ENCODE peak calls at places on chromosomes 4 and X, in six cellular contexts. J is tibial nerve, E is ovary, L is NB4, T is heart left ventricle, N is K562. K is an unnamed sample.

GRCh38 chrX:10525381-10525780 is 95.0 kb downstream of the MID1 start:
- DNase-seq in J (no peak), E (no peak), L (no peak), T (no peak), N (no peak), K (no peak)

GRCh38 chrX:80751456-80751855 is 58.2 kb downstream of the BRWD3 start:
- DNase-seq in J (no peak), E (no peak), L (no peak), T (no peak), N (no peak), K (no peak)

GRCh38 chr4:23373269-23373668 is 516.6 kb downstream of the PPARGC1A start:
- DNase-seq in J (no peak), E (no peak), L (peak; percentile 11), T (peak; percentile 74), N (peak; percentile 19), K (peak; percentile 3)

GRCh38 chrX:16836371-16836770 is 33.8 kb downstream of the RBBP7 start:
- DNase-seq in J (no peak), E (no peak), L (peak; percentile 19), T (no peak), N (no peak), K (peak; percentile 50)

GRCh38 chr4:72997409-72997808 is 72.1 kb downstream of the COX18 start:
- DNase-seq in J (no peak), E (no peak), L (no peak), T (no peak), N (no peak), K (no peak)

GRCh38 chrX:11908371-11908770 is 150.3 kb downstream of the MSL3 start:
- DNase-seq in J (no peak), E (no peak), L (peak; percentile 25), T (no peak), N (no peak), K (peak; percentile 10)

GRCh38 chr4:144313370-144313769 is 172.9 kb upstream of the GYPA start:
- DNase-seq in J (no peak), E (no peak), L (no peak), T (no peak), N (no peak), K (no peak)

GRCh38 chrX:35244796-35245508 is 302.4 kb downstream of the FAM47B start:
- DNase-seq in J (no peak), E (no peak), L (no peak), T (no peak), N (no peak), K (no peak)

GRCh38 chrX:75106772-75107171 is 49.3 kb downstream of the ABCB7 start:
- DNase-seq in J (no peak), E (no peak), L (no peak), T (no peak), N (no peak), K (no peak)

GRCh38 chr4:173012608-173013007 is 156.0 kb upstream of the GALNT7 start:
- DNase-seq in J (no peak), E (no peak), L (no peak), T (no peak), N (no peak), K (no peak)

GRCh38 chr4:88012652-88013051 is 5.2 kb downstream of the PKD2 start:
- DNase-seq in J (no peak), E (no peak), L (peak; percentile 77), T (no peak), N (no peak), K (no peak)

GRCh38 chrX:47191331-47191730 is 2.3 kb upstream of the UBA1 start:
- DNase-seq in J (no peak), E (no peak), L (peak; percentile 38), T (no peak), N (no peak), K (peak; percentile 36)

GRCh38 chrX:124737771-124738170 is 391.4 kb downstream of the SH2D1A start:
- DNase-seq in J (no peak), E (no peak), L (no peak), T (no peak), N (no peak), K (no peak)

GRCh38 chrX:65601530-65602281 is 65.7 kb upstream of the MSN start:
- DNase-seq in J (peak; percentile 83), E (peak; percentile 67), L (peak; percentile 65), T (peak; percentile 92), N (no peak), K (peak; percentile 0)

GRCh38 chrX:25561190-25561589 is 545.4 kb upstream of the ARX start:
- DNase-seq in J (no peak), E (no peak), L (no peak), T (no peak), N (no peak), K (no peak)

GRCh38 chrX:54808109-54808604 is 612 bp downstream of the MAGED2 start:
- DNase-seq in J (peak; percentile 73), E (peak; percentile 89), L (no peak), T (peak; percentile 80), N (peak; percentile 59), K (no peak)
- TF ChIP-seq POLR2A in J (no peak), E (peak; percentile 30), L (no peak), T (no peak), N (no peak), K (peak; percentile 38)

GRCh38 chr4:99893029-99893428 is 1.2 kb downstream of the LAMTOR3 start:
- DNase-seq in J (no peak), E (no peak), L (no peak), T (no peak), N (no peak), K (no peak)

GRCh38 chr4:99894998-99895397 is 771 bp upstream of the LAMTOR3 start:
- DNase-seq in J (no peak), E (peak; percentile 37), L (no peak), T (peak; percentile 29), N (no peak), K (no peak)

GRCh38 chr4:99893991-99894981 is at the start of gene LAMTOR3:
- DNase-seq in J (peak; percentile 82), E (peak; percentile 92), L (peak; percentile 92), T (peak; percentile 94), N (peak; percentile 93), K (peak; percentile 95)
- TF ChIP-seq POLR2A in J (peak; percentile 45), E (peak; percentile 37), L (peak; percentile 49), T (peak; percentile 36), N (peak; percentile 71), K (peak; percentile 68)

GRCh38 chr4:145805490-145805889 is 125.5 kb downstream of the C4orf51 start:
- DNase-seq in J (no peak), E (no peak), L (no peak), T (peak; percentile 35), N (no peak), K (no peak)
- TF ChIP-seq POLR2A in J (no peak), E (no peak), L (no peak), T (no peak), N (no peak), K (no peak)

DNA sequence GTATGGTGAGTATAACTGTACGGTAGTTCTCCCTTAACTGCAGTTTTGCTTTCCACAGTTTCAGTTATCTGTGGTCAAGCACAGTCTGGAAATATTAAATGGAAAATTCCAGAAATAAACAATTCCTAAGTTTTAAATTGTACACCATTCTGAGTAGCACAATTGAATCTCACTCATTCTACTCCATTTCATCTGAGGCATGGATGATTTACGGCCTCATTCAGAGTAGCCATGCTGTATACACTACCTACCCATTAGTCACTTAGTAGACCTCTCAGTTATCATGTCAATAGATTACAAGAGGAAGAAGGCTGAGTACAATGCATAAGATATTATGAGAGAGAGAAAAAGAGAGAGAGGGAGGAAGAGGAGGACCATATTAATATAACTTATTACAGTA is 77.5 kb downstream of the ENOX2 start:
- DNase-seq in J (no peak), E (no peak), L (no peak), T (no peak), N (no peak), K (no peak)
- TF ChIP-seq POLR2A in J (no peak), E (no peak), L (no peak), T (no peak), N (no peak), K (no peak)

DNA sequence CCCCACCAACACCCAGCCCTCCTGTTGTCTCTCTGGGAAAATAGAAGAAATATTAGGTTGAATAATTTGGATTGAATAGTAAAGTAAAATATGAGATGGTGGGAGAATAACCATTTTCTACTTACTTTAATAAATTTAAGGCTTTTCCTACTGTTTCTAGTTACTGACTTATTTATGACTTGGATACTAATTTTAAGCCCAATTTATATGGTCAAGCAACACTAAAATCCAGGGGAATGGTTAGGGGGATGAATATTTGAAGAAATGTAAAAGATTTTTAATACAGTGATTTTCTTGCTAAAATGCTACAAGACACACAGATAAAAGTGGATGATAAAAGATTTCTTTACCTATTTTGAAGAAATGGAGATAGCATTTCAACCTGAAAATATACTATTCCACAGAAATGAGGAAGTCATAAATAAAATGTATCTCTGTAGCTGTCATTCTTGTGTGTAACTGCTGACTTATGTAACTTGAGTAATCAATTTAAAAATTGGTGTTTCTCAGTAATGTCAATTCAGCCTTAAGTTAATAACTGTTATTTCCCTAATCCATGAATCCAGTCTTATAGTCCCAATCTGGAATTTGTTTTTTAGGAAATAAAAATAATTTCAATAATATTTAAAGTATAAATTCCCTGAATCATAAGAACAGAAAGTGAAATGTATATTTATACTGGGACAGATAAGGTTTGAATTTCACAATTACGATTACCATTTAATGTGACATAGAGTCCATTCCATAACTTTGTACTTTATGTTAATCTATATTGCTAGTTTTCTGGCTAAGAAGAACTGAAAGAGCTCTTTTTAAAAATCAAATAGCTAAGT is 24.3 kb upstream of the IL2 start:
- DNase-seq in J (no peak), E (no peak), L (peak; percentile 5), T (no peak), N (no peak), K (no peak)
- TF ChIP-seq POLR2A in J (no peak), E (no peak), L (no peak), T (no peak), N (no peak), K (no peak)

GRCh38 chr4:145618912-145619638 is at the start of gene MMAA:
- DNase-seq in J (peak; percentile 91), E (peak; percentile 97), L (peak; percentile 94), T (peak; percentile 97), N (peak; percentile 94), K (peak; percentile 94)

GRCh38 chr4:145619639-145619996 is 433 bp downstream of the MMAA start:
- DNase-seq in J (no peak), E (peak; percentile 47), L (no peak), T (peak; percentile 41), N (no peak), K (peak; percentile 81)

GRCh38 chr4:145614235-145614615 is 5.0 kb upstream of the MMAA start:
- DNase-seq in J (no peak), E (no peak), L (no peak), T (no peak), N (no peak), K (no peak)

GRCh38 chr4:145613546-145614234 is 5.5 kb upstream of the MMAA start:
- DNase-seq in J (no peak), E (no peak), L (peak; percentile 30), T (no peak), N (no peak), K (no peak)

DNA sequence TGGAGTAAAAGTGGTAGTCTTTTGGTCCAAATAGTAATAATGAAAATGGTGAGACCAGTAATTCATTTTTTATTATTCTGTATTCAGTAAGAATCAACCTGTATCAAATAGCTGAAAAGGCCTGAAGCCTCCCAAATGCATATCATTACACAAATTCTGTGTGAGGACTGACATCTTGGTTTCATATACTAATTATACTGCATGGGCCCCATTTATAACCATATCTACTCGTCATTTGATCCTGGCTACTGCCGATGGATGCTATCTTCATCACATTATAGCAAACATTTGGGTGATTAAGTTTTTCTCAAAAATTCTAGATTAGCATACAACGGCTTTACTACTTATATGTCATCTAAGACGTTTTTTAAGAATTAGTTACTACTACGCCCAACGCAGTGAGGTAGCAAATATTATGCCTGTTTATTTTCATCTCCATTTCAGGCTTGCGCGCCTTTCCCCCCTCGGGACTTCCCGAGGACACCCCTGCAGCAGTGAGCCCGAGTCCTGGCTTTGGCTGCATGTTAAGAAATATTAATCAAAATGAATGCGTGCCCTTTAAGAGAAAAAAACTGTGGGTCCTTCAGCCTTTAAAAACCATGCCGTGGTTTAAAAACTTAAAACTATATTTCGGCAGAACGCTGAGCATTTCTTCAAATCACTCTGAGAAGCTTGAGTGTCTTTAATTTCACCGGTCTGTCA is 824 bp upstream of the MMAA start:
- DNase-seq in J (peak; percentile 9), E (peak; percentile 45), L (peak; percentile 43), T (no peak), N (peak; percentile 17), K (peak; percentile 65)
- TF ChIP-seq POLR2A in J (no peak), E (no peak), L (no peak), T (no peak), N (no peak), K (no peak)

K was measured in erythroblast.